ENCODE peak calls at places on chromosomes 6 and 20, in nine cellular contexts. One of them, this sample, is unnamed.
A peak's percentile ranks its signal among the peaks of the same experiment; 100 is the strongest.

GRCh38 chr6:149483302-149483701 is 1.5 kb downstream of the ZC3H12D start:
- DNase-seq in LoVo: no peak
- DNase-seq in stimulated activated naive B cell treated with anti-CD40 and anti-IgM and Interleukin-4, amounts not matched to agents 10 μg/mL and 1 μg/mL and 100 μg/mL, for 72 hours: no peak
- DNase-seq in RCC 7860: no peak
- DNase-seq in AML-193: peak; percentile 86
- DNase-seq in left lung: no peak
- DNase-seq in CD8-positive, alpha-beta T cell: no peak
- DNase-seq in T-helper 9 cell: no peak
- DNase-seq in NCI-H748 treated with DMSO at 0.1 percent for 48 hours: no peak
- DNase-seq in this sample: no peak

GRCh38 chr6:61809004-61809595 is 476.9 kb downstream of the KHDRBS2 start:
- DNase-seq in LoVo: peak; percentile 25
- DNase-seq in stimulated activated naive B cell treated with anti-CD40 and anti-IgM and Interleukin-4, amounts not matched to agents 10 μg/mL and 1 μg/mL and 100 μg/mL, for 72 hours: no peak
- DNase-seq in RCC 7860: peak; percentile 16
- DNase-seq in AML-193: peak; percentile 57
- DNase-seq in left lung: no peak
- DNase-seq in CD8-positive, alpha-beta T cell: no peak
- DNase-seq in T-helper 9 cell: no peak
- DNase-seq in NCI-H748 treated with DMSO at 0.1 percent for 48 hours: peak; percentile 73
- DNase-seq in this sample: no peak

GRCh38 chr6:146361367-146361924 is 182.2 kb upstream of the RAB32 start:
- DNase-seq in LoVo: no peak
- DNase-seq in stimulated activated naive B cell treated with anti-CD40 and anti-IgM and Interleukin-4, amounts not matched to agents 10 μg/mL and 1 μg/mL and 100 μg/mL, for 72 hours: no peak
- DNase-seq in RCC 7860: no peak
- DNase-seq in AML-193: no peak
- DNase-seq in left lung: no peak
- DNase-seq in CD8-positive, alpha-beta T cell: no peak
- DNase-seq in T-helper 9 cell: no peak
- DNase-seq in NCI-H748 treated with DMSO at 0.1 percent for 48 hours: no peak
- DNase-seq in this sample: no peak

GRCh38 chr6:26329763-26330511 is 35.1 kb upstream of the BTN3A2 start:
- DNase-seq in LoVo: peak; percentile 70
- DNase-seq in stimulated activated naive B cell treated with anti-CD40 and anti-IgM and Interleukin-4, amounts not matched to agents 10 μg/mL and 1 μg/mL and 100 μg/mL, for 72 hours: peak; percentile 25
- DNase-seq in RCC 7860: peak; percentile 58
- DNase-seq in AML-193: no peak
- DNase-seq in left lung: no peak
- DNase-seq in CD8-positive, alpha-beta T cell: no peak
- DNase-seq in T-helper 9 cell: no peak
- DNase-seq in NCI-H748 treated with DMSO at 0.1 percent for 48 hours: peak; percentile 77
- DNase-seq in this sample: no peak

GRCh38 chr20:63054695-63055240 is 48.0 kb upstream of the BHLHE23 start:
- DNase-seq in LoVo: no peak
- DNase-seq in stimulated activated naive B cell treated with anti-CD40 and anti-IgM and Interleukin-4, amounts not matched to agents 10 μg/mL and 1 μg/mL and 100 μg/mL, for 72 hours: no peak
- DNase-seq in RCC 7860: no peak
- DNase-seq in AML-193: no peak
- DNase-seq in left lung: peak; percentile 24
- DNase-seq in CD8-positive, alpha-beta T cell: no peak
- DNase-seq in T-helper 9 cell: no peak
- DNase-seq in NCI-H748 treated with DMSO at 0.1 percent for 48 hours: no peak
- DNase-seq in this sample: no peak

GRCh38 chr20:56624786-56625681 is 4.1 kb upstream of the TFAP2C start:
- DNase-seq in LoVo: no peak
- DNase-seq in stimulated activated naive B cell treated with anti-CD40 and anti-IgM and Interleukin-4, amounts not matched to agents 10 μg/mL and 1 μg/mL and 100 μg/mL, for 72 hours: no peak
- DNase-seq in RCC 7860: no peak
- DNase-seq in AML-193: no peak
- DNase-seq in left lung: no peak
- DNase-seq in CD8-positive, alpha-beta T cell: no peak
- DNase-seq in T-helper 9 cell: no peak
- DNase-seq in NCI-H748 treated with DMSO at 0.1 percent for 48 hours: no peak
- DNase-seq in this sample: no peak

GRCh38 chr6:148203970-148204369 is 138.7 kb upstream of the SASH1 start:
- DNase-seq in LoVo: no peak
- DNase-seq in stimulated activated naive B cell treated with anti-CD40 and anti-IgM and Interleukin-4, amounts not matched to agents 10 μg/mL and 1 μg/mL and 100 μg/mL, for 72 hours: peak; percentile 71
- DNase-seq in RCC 7860: no peak
- DNase-seq in AML-193: peak; percentile 77
- DNase-seq in left lung: peak; percentile 46
- DNase-seq in CD8-positive, alpha-beta T cell: peak; percentile 8
- DNase-seq in T-helper 9 cell: peak; percentile 39
- DNase-seq in NCI-H748 treated with DMSO at 0.1 percent for 48 hours: no peak
- DNase-seq in this sample: no peak

GRCh38 chr6:31861919-31862343 is 690 bp downstream of the NEU1 start:
- DNase-seq in LoVo: no peak
- DNase-seq in stimulated activated naive B cell treated with anti-CD40 and anti-IgM and Interleukin-4, amounts not matched to agents 10 μg/mL and 1 μg/mL and 100 μg/mL, for 72 hours: no peak
- DNase-seq in RCC 7860: no peak
- DNase-seq in AML-193: no peak
- DNase-seq in left lung: no peak
- DNase-seq in CD8-positive, alpha-beta T cell: no peak
- DNase-seq in T-helper 9 cell: no peak
- DNase-seq in NCI-H748 treated with DMSO at 0.1 percent for 48 hours: no peak
- DNase-seq in this sample: no peak

GRCh38 chr6:11705069-11705468 is 73.5 kb downstream of the ADTRP start:
- DNase-seq in LoVo: no peak
- DNase-seq in stimulated activated naive B cell treated with anti-CD40 and anti-IgM and Interleukin-4, amounts not matched to agents 10 μg/mL and 1 μg/mL and 100 μg/mL, for 72 hours: no peak
- DNase-seq in RCC 7860: no peak
- DNase-seq in AML-193: no peak
- DNase-seq in left lung: no peak
- DNase-seq in CD8-positive, alpha-beta T cell: no peak
- DNase-seq in T-helper 9 cell: no peak
- DNase-seq in NCI-H748 treated with DMSO at 0.1 percent for 48 hours: no peak
- DNase-seq in this sample: no peak

GRCh38 chr6:71649893-71650292 is 236.5 kb upstream of the RIMS1 start:
- DNase-seq in LoVo: no peak
- DNase-seq in stimulated activated naive B cell treated with anti-CD40 and anti-IgM and Interleukin-4, amounts not matched to agents 10 μg/mL and 1 μg/mL and 100 μg/mL, for 72 hours: no peak
- DNase-seq in RCC 7860: no peak
- DNase-seq in AML-193: no peak
- DNase-seq in left lung: no peak
- DNase-seq in CD8-positive, alpha-beta T cell: no peak
- DNase-seq in T-helper 9 cell: no peak
- DNase-seq in NCI-H748 treated with DMSO at 0.1 percent for 48 hours: no peak
- DNase-seq in this sample: no peak

GRCh38 chr20:49885558-49886332 is 29.6 kb downstream of the SPATA2 start:
- DNase-seq in LoVo: no peak
- DNase-seq in stimulated activated naive B cell treated with anti-CD40 and anti-IgM and Interleukin-4, amounts not matched to agents 10 μg/mL and 1 μg/mL and 100 μg/mL, for 72 hours: no peak
- DNase-seq in RCC 7860: no peak
- DNase-seq in AML-193: no peak
- DNase-seq in left lung: no peak
- DNase-seq in CD8-positive, alpha-beta T cell: no peak
- DNase-seq in T-helper 9 cell: no peak
- DNase-seq in NCI-H748 treated with DMSO at 0.1 percent for 48 hours: no peak
- DNase-seq in this sample: no peak

GRCh38 chr6:166809721-166810120 is 146.6 kb downstream of the RNASET2 start:
- DNase-seq in LoVo: no peak
- DNase-seq in stimulated activated naive B cell treated with anti-CD40 and anti-IgM and Interleukin-4, amounts not matched to agents 10 μg/mL and 1 μg/mL and 100 μg/mL, for 72 hours: no peak
- DNase-seq in RCC 7860: no peak
- DNase-seq in AML-193: no peak
- DNase-seq in left lung: no peak
- DNase-seq in CD8-positive, alpha-beta T cell: no peak
- DNase-seq in T-helper 9 cell: no peak
- DNase-seq in NCI-H748 treated with DMSO at 0.1 percent for 48 hours: no peak
- DNase-seq in this sample: no peak

GRCh38 chr20:15396900-15397299 is 1059.5 kb upstream of the FLRT3 start:
- DNase-seq in LoVo: no peak
- DNase-seq in stimulated activated naive B cell treated with anti-CD40 and anti-IgM and Interleukin-4, amounts not matched to agents 10 μg/mL and 1 μg/mL and 100 μg/mL, for 72 hours: no peak
- DNase-seq in RCC 7860: no peak
- DNase-seq in AML-193: no peak
- DNase-seq in left lung: no peak
- DNase-seq in CD8-positive, alpha-beta T cell: no peak
- DNase-seq in T-helper 9 cell: no peak
- DNase-seq in NCI-H748 treated with DMSO at 0.1 percent for 48 hours: no peak
- DNase-seq in this sample: no peak

GRCh38 chr6:107936162-107936909 is 21.7 kb downstream of the SEC63 start:
- DNase-seq in LoVo: no peak
- DNase-seq in stimulated activated naive B cell treated with anti-CD40 and anti-IgM and Interleukin-4, amounts not matched to agents 10 μg/mL and 1 μg/mL and 100 μg/mL, for 72 hours: no peak
- DNase-seq in RCC 7860: no peak
- DNase-seq in AML-193: no peak
- DNase-seq in left lung: no peak
- DNase-seq in CD8-positive, alpha-beta T cell: no peak
- DNase-seq in T-helper 9 cell: no peak
- DNase-seq in NCI-H748 treated with DMSO at 0.1 percent for 48 hours: no peak
- DNase-seq in this sample: no peak

GRCh38 chr6:170416303-170416702 is 109.7 kb downstream of the FAM120B start:
- DNase-seq in LoVo: no peak
- DNase-seq in stimulated activated naive B cell treated with anti-CD40 and anti-IgM and Interleukin-4, amounts not matched to agents 10 μg/mL and 1 μg/mL and 100 μg/mL, for 72 hours: no peak
- DNase-seq in RCC 7860: no peak
- DNase-seq in AML-193: no peak
- DNase-seq in left lung: no peak
- DNase-seq in CD8-positive, alpha-beta T cell: no peak
- DNase-seq in T-helper 9 cell: no peak
- DNase-seq in NCI-H748 treated with DMSO at 0.1 percent for 48 hours: no peak
- DNase-seq in this sample: no peak

GRCh38 chr6:137715589-137716045 is 151.4 kb upstream of the TNFAIP3 start:
- DNase-seq in LoVo: no peak
- DNase-seq in stimulated activated naive B cell treated with anti-CD40 and anti-IgM and Interleukin-4, amounts not matched to agents 10 μg/mL and 1 μg/mL and 100 μg/mL, for 72 hours: no peak
- DNase-seq in RCC 7860: no peak
- DNase-seq in AML-193: no peak
- DNase-seq in left lung: no peak
- DNase-seq in CD8-positive, alpha-beta T cell: no peak
- DNase-seq in T-helper 9 cell: peak; percentile 8
- DNase-seq in NCI-H748 treated with DMSO at 0.1 percent for 48 hours: no peak
- DNase-seq in this sample: no peak

GRCh38 chr20:1702288-1702687 is 44.7 kb upstream of the SIRPG start:
- DNase-seq in LoVo: no peak
- DNase-seq in stimulated activated naive B cell treated with anti-CD40 and anti-IgM and Interleukin-4, amounts not matched to agents 10 μg/mL and 1 μg/mL and 100 μg/mL, for 72 hours: no peak
- DNase-seq in RCC 7860: no peak
- DNase-seq in AML-193: peak; percentile 84
- DNase-seq in left lung: no peak
- DNase-seq in CD8-positive, alpha-beta T cell: no peak
- DNase-seq in T-helper 9 cell: no peak
- DNase-seq in NCI-H748 treated with DMSO at 0.1 percent for 48 hours: no peak
- DNase-seq in this sample: no peak

GRCh38 chr20:39795401-39796272 is 833.5 kb downstream of the DHX35 start:
- DNase-seq in LoVo: no peak
- DNase-seq in stimulated activated naive B cell treated with anti-CD40 and anti-IgM and Interleukin-4, amounts not matched to agents 10 μg/mL and 1 μg/mL and 100 μg/mL, for 72 hours: no peak
- DNase-seq in RCC 7860: peak; percentile 27
- DNase-seq in AML-193: no peak
- DNase-seq in left lung: no peak
- DNase-seq in CD8-positive, alpha-beta T cell: no peak
- DNase-seq in T-helper 9 cell: no peak
- DNase-seq in NCI-H748 treated with DMSO at 0.1 percent for 48 hours: no peak
- DNase-seq in this sample: no peak

GRCh38 chr20:21739682-21740081 is 34.2 kb downstream of the PAX1 start:
- DNase-seq in LoVo: no peak
- DNase-seq in stimulated activated naive B cell treated with anti-CD40 and anti-IgM and Interleukin-4, amounts not matched to agents 10 μg/mL and 1 μg/mL and 100 μg/mL, for 72 hours: no peak
- DNase-seq in RCC 7860: no peak
- DNase-seq in AML-193: no peak
- DNase-seq in left lung: no peak
- DNase-seq in CD8-positive, alpha-beta T cell: no peak
- DNase-seq in T-helper 9 cell: no peak
- DNase-seq in NCI-H748 treated with DMSO at 0.1 percent for 48 hours: no peak
- DNase-seq in this sample: no peak